ENCODE peak calls at places on chromosomes 13 and 19, in six cellular contexts. One of them, this sample, is unnamed.

GRCh38 chr13:106373304-106373988 is 162.0 kb downstream of the EFNB2 start:
- DNase-seq in kidney tubule cell: peak; percentile 24
- DNase-seq in cardiac fibroblast: no peak
- DNase-seq in C1 segment of cervical spinal cord: no peak
- DNase-seq in kidney glomerular epithelial cell: no peak
- DNase-seq in naive thymus-derived CD4-positive, alpha-beta T cell: no peak
- DNase-seq in this sample: no peak

GRCh38 chr19:5068251-5069090 is 99.6 kb downstream of the KDM4B start:
- DNase-seq in kidney glomerular epithelial cell: no peak
- DNase-seq in cardiac fibroblast: no peak
- DNase-seq in kidney tubule cell: no peak
- DNase-seq in C1 segment of cervical spinal cord: no peak
- DNase-seq in naive thymus-derived CD4-positive, alpha-beta T cell: no peak
- DNase-seq in this sample: no peak

GRCh38 chr19:18254546-18255500 is 19.4 kb downstream of the IQCN start:
- DNase-seq in naive thymus-derived CD4-positive, alpha-beta T cell: no peak
- DNase-seq in kidney tubule cell: no peak
- DNase-seq in kidney glomerular epithelial cell: no peak
- DNase-seq in C1 segment of cervical spinal cord: no peak
- DNase-seq in cardiac fibroblast: peak; percentile 5
- DNase-seq in this sample: no peak

GRCh38 chr19:14107581-14108461 is 9.7 kb downstream of the PRKACA start:
- DNase-seq in kidney tubule cell: peak; percentile 39
- DNase-seq in cardiac fibroblast: peak; percentile 91
- DNase-seq in naive thymus-derived CD4-positive, alpha-beta T cell: no peak
- DNase-seq in kidney glomerular epithelial cell: no peak
- DNase-seq in C1 segment of cervical spinal cord: no peak
- DNase-seq in this sample: no peak

GRCh38 chr19:45782162-45782623 is at the start of gene DMPK:
- DNase-seq in cardiac fibroblast: no peak
- DNase-seq in kidney glomerular epithelial cell: no peak
- DNase-seq in kidney tubule cell: no peak
- DNase-seq in C1 segment of cervical spinal cord: peak; percentile 13
- DNase-seq in naive thymus-derived CD4-positive, alpha-beta T cell: no peak
- DNase-seq in this sample: no peak

GRCh38 chr13:29594310-29594709 is 1.2 kb downstream of the SLC7A1 start:
- DNase-seq in C1 segment of cervical spinal cord: no peak
- DNase-seq in naive thymus-derived CD4-positive, alpha-beta T cell: no peak
- DNase-seq in kidney glomerular epithelial cell: peak; percentile 42
- DNase-seq in cardiac fibroblast: peak; percentile 88
- DNase-seq in kidney tubule cell: peak; percentile 95
- DNase-seq in this sample: peak; percentile 6

GRCh38 chr13:108643646-108644353 is 14.4 kb downstream of the MYO16 start:
- DNase-seq in cardiac fibroblast: no peak
- DNase-seq in C1 segment of cervical spinal cord: no peak
- DNase-seq in kidney glomerular epithelial cell: no peak
- DNase-seq in kidney tubule cell: no peak
- DNase-seq in naive thymus-derived CD4-positive, alpha-beta T cell: no peak
- DNase-seq in this sample: no peak

GRCh38 chr13:94196426-94196825 is 283.1 kb downstream of the DCT start:
- DNase-seq in naive thymus-derived CD4-positive, alpha-beta T cell: no peak
- DNase-seq in cardiac fibroblast: no peak
- DNase-seq in kidney tubule cell: no peak
- DNase-seq in kidney glomerular epithelial cell: no peak
- DNase-seq in C1 segment of cervical spinal cord: no peak
- DNase-seq in this sample: no peak

GRCh38 chr19:7272856-7273578 is 21.2 kb downstream of the INSR start:
- DNase-seq in C1 segment of cervical spinal cord: no peak
- DNase-seq in kidney glomerular epithelial cell: no peak
- DNase-seq in cardiac fibroblast: peak; percentile 21
- DNase-seq in kidney tubule cell: no peak
- DNase-seq in naive thymus-derived CD4-positive, alpha-beta T cell: no peak
- DNase-seq in this sample: no peak

GRCh38 chr13:44108345-44108858 is 228.7 kb downstream of the LACC1 start:
- DNase-seq in C1 segment of cervical spinal cord: no peak
- DNase-seq in kidney tubule cell: peak; percentile 78
- DNase-seq in naive thymus-derived CD4-positive, alpha-beta T cell: no peak
- DNase-seq in cardiac fibroblast: no peak
- DNase-seq in kidney glomerular epithelial cell: no peak
- DNase-seq in this sample: no peak

GRCh38 chr19:5578094-5578846 is 10.5 kb upstream of the TINCR start:
- DNase-seq in kidney glomerular epithelial cell: peak; percentile 28
- DNase-seq in cardiac fibroblast: peak; percentile 43
- DNase-seq in C1 segment of cervical spinal cord: peak; percentile 49
- DNase-seq in kidney tubule cell: peak; percentile 39
- DNase-seq in naive thymus-derived CD4-positive, alpha-beta T cell: peak; percentile 76
- DNase-seq in this sample: no peak

GRCh38 chr13:51342706-51343105 is 3.2 kb downstream of the SERPINE3 start:
- DNase-seq in cardiac fibroblast: peak; percentile 82
- DNase-seq in kidney glomerular epithelial cell: no peak
- DNase-seq in naive thymus-derived CD4-positive, alpha-beta T cell: no peak
- DNase-seq in C1 segment of cervical spinal cord: no peak
- DNase-seq in kidney tubule cell: no peak
- DNase-seq in this sample: no peak

GRCh38 chr19:3207466-3208242 is 16.8 kb upstream of the CELF5 start:
- DNase-seq in cardiac fibroblast: no peak
- DNase-seq in naive thymus-derived CD4-positive, alpha-beta T cell: no peak
- DNase-seq in C1 segment of cervical spinal cord: no peak
- DNase-seq in kidney glomerular epithelial cell: no peak
- DNase-seq in kidney tubule cell: no peak
- DNase-seq in this sample: no peak

GRCh38 chr13:95106562-95106961 is 194.7 kb downstream of the ABCC4 start:
- DNase-seq in kidney tubule cell: no peak
- DNase-seq in naive thymus-derived CD4-positive, alpha-beta T cell: no peak
- DNase-seq in C1 segment of cervical spinal cord: no peak
- DNase-seq in kidney glomerular epithelial cell: no peak
- DNase-seq in cardiac fibroblast: peak; percentile 40
- DNase-seq in this sample: no peak

GRCh38 chr13:21674271-21675009 is 3.6 kb downstream of the FGF9 start:
- DNase-seq in cardiac fibroblast: no peak
- DNase-seq in naive thymus-derived CD4-positive, alpha-beta T cell: peak; percentile 21
- DNase-seq in C1 segment of cervical spinal cord: no peak
- DNase-seq in kidney tubule cell: no peak
- DNase-seq in kidney glomerular epithelial cell: peak; percentile 4
- DNase-seq in this sample: no peak

GRCh38 chr19:54792814-54793213 is 10.6 kb upstream of the KIR2DL4 start:
- DNase-seq in naive thymus-derived CD4-positive, alpha-beta T cell: no peak
- DNase-seq in kidney glomerular epithelial cell: no peak
- DNase-seq in kidney tubule cell: no peak
- DNase-seq in cardiac fibroblast: no peak
- DNase-seq in C1 segment of cervical spinal cord: no peak
- DNase-seq in this sample: no peak

GRCh38 chr13:85137516-85137915 is 661.7 kb downstream of the SLITRK6 start:
- DNase-seq in kidney tubule cell: no peak
- DNase-seq in naive thymus-derived CD4-positive, alpha-beta T cell: no peak
- DNase-seq in C1 segment of cervical spinal cord: no peak
- DNase-seq in kidney glomerular epithelial cell: no peak
- DNase-seq in cardiac fibroblast: no peak
- DNase-seq in this sample: no peak

GRCh38 chr19:58336216-58336615 is 9.4 kb downstream of the ZSCAN22 start:
- DNase-seq in naive thymus-derived CD4-positive, alpha-beta T cell: no peak
- DNase-seq in C1 segment of cervical spinal cord: no peak
- DNase-seq in kidney glomerular epithelial cell: no peak
- DNase-seq in kidney tubule cell: no peak
- DNase-seq in cardiac fibroblast: no peak
- DNase-seq in this sample: no peak